ENCODE peak calls at places on chromosome X, in five cellular contexts. L is T-helper 17 cell; S is activated CD4-positive, alpha-beta T cell treated with anti-CD3 and anti-CD28 coated beads, Interleukin-2, amount 50 U/mL, for 24 hours; E is aorta; I is germinal center. G is an unnamed sample.

GRCh38 chrX:41024755-41025154 is 60.5 kb upstream of the USP9X start:
- DNase-seq in L (no peak), S (no peak), E (no peak), I (no peak), G (no peak)

GRCh38 chrX:9429767-9430166 is 35.1 kb upstream of the TBL1X start:
- DNase-seq in L (no peak), S (no peak), E (no peak), I (no peak), G (peak)

GRCh38 chrX:19846995-19847790 is 40.2 kb downstream of the SH3KBP1 start:
- DNase-seq in L (no peak), S (no peak), E (no peak), I (no peak), G (no peak)

GRCh38 chrX:13029341-13029740 is 15.1 kb downstream of the FAM9C start:
- DNase-seq in L (no peak), S (no peak), E (no peak), I (no peak), G (no peak)

GRCh38 chrX:13376857-13377441 is 57.1 kb upstream of the ATXN3L start:
- DNase-seq in L (no peak), S (no peak), E (no peak), I (no peak), G (peak)

GRCh38 chrX:107723501-107723900 is 52.1 kb downstream of the TSC22D3 start:
- DNase-seq in L (no peak), S (no peak), E (no peak), I (no peak), G (no peak)

GRCh38 chrX:41064028-41064427 is 21.2 kb upstream of the USP9X start:
- DNase-seq in L (no peak), S (no peak), E (no peak), I (no peak), G (no peak)

GRCh38 chrX:45070116-45071007 is 130.3 kb downstream of the DIPK2B start:
- DNase-seq in L (no peak), S (peak), E (no peak), I (peak), G (no peak)

GRCh38 chrX:8179653-8180052 is 8.6 kb upstream of the VCX2 start:
- DNase-seq in L (no peak), S (no peak), E (no peak), I (no peak), G (no peak)

GRCh38 chrX:147900349-147900748 is 11.4 kb upstream of the FMR1 start:
- DNase-seq in L (no peak), S (no peak), E (no peak), I (no peak), G (no peak)

GRCh38 chrX:17944833-17945497 is 83.9 kb upstream of the RAI2 start:
- DNase-seq in L (no peak), S (no peak), E (no peak), I (peak), G (no peak)

GRCh38 chrX:35726176-35726575 is 72.0 kb upstream of the MAGEB16 start:
- DNase-seq in L (no peak), S (no peak), E (no peak), I (no peak), G (no peak)

GRCh38 chrX:32745323-32745722 is 466.0 kb downstream of the DMD start:
- DNase-seq in L (no peak), S (no peak), E (no peak), I (no peak), G (no peak)

GRCh38 chrX:19291086-19291485 is 52.6 kb upstream of the PDHA1 start:
- DNase-seq in L (no peak), S (no peak), E (no peak), I (no peak), G (no peak)

GRCh38 chrX:75155454-75155829 is 641 bp downstream of the ABCB7 start:
- DNase-seq in L (no peak), S (no peak), E (no peak), I (peak), G (no peak)

GRCh38 chrX:76643590-76643989 is 216.1 kb downstream of the MAGEE1 start:
- DNase-seq in L (no peak), S (no peak), E (peak), I (no peak), G (no peak)

GRCh38 chrX:24014388-24015018 is 12.5 kb downstream of the KLHL15 start:
- DNase-seq in L (no peak), S (peak), E (no peak), I (no peak), G (no peak)

GRCh38 chrX:10597871-10598270 is 22.5 kb downstream of the MID1 start:
- DNase-seq in L (no peak), S (no peak), E (no peak), I (peak), G (no peak)

GRCh38 chrX:42597481-42597880 is 180.5 kb downstream of the PPP1R2C start:
- DNase-seq in L (no peak), S (no peak), E (no peak), I (no peak), G (no peak)

GRCh38 chrX:154411322-154411980 is at the start of gene TAFAZZIN:
- DNase-seq in L (peak), S (peak), E (peak), I (peak), G (peak)

GRCh38 chrX:111445485-111445884 is 33.5 kb upstream of the DCX start:
- DNase-seq in L (no peak), S (no peak), E (no peak), I (peak), G (peak)

GRCh38 chrX:37989304-37989703 is 17.0 kb upstream of the SYTL5 start:
- DNase-seq in L (no peak), S (no peak), E (no peak), I (no peak), G (no peak)

GRCh38 chrX:48475295-48475694 is 704 bp upstream of the FTSJ1 start:
- DNase-seq in L (no peak), S (no peak), E (no peak), I (no peak), G (no peak)

GRCh38 chrX:41384041-41384705 is 50.2 kb downstream of the DDX3X start:
- DNase-seq in L (peak), S (peak), E (peak), I (no peak), G (no peak)

GRCh38 chrX:107118322-107119147 is at the start of gene RBM41:
- DNase-seq in L (peak), S (peak), E (peak), I (peak), G (peak)

GRCh38 chrX:103376979-103377324 is 614 bp downstream of the BEX3 start:
- DNase-seq in L (no peak), S (no peak), E (no peak), I (no peak), G (no peak)

GRCh38 chrX:39756086-39756883 is 341.5 kb downstream of the BCOR start:
- DNase-seq in L (no peak), S (no peak), E (no peak), I (no peak), G (no peak)

GRCh38 chrX:79287724-79288123 is 79.4 kb downstream of the ITM2A start:
- DNase-seq in L (no peak), S (no peak), E (no peak), I (no peak), G (no peak)

GRCh38 chrX:13898084-13898483 is 81.2 kb upstream of the GPM6B start:
- DNase-seq in L (no peak), S (no peak), E (no peak), I (peak), G (no peak)

GRCh38 chrX:25034889-25035288 is 19.1 kb upstream of the ARX start:
- DNase-seq in L (no peak), S (no peak), E (no peak), I (no peak), G (no peak)

GRCh38 chrX:53435997-53436396 is 1.8 kb upstream of the HSD17B10 start:
- DNase-seq in L (peak), S (peak), E (no peak), I (peak), G (no peak)

GRCh38 chrX:2628751-2629315 is 62.3 kb upstream of the CD99 start:
- DNase-seq in L (no peak), S (no peak), E (no peak), I (no peak), G (no peak)

GRCh38 chrX:103733017-103733416 is 22.3 kb downstream of the TMEM31 start:
- DNase-seq in L (no peak), S (no peak), E (no peak), I (no peak), G (no peak)

GRCh38 chrX:120791013-120791643 is 84.5 kb downstream of the CT47B1 start:
- DNase-seq in L (no peak), S (no peak), E (peak), I (no peak), G (no peak)

GRCh38 chrX:139194571-139195280 is 335.8 kb upstream of the F9 start:
- DNase-seq in L (no peak), S (no peak), E (peak), I (no peak), G (no peak)

GRCh38 chrX:40808203-40808602 is 72.9 kb upstream of the MED14 start:
- DNase-seq in L (no peak), S (no peak), E (no peak), I (no peak), G (no peak)

G was measured in DMS153.